ENCODE peak calls at places on chromosomes 11 and 22, in seven cellular contexts. B, Y, O, L, C, U and X are unnamed samples.

GRCh38 chr11:7520981-7521487 is 7.2 kb downstream of the PPFIBP2 start:
- DNase-seq in U (no peak), C (no peak), L (no peak), O (no peak), B (no peak), Y (no peak), X (no peak)

GRCh38 chr11:72141066-72141465 is 5.5 kb downstream of the FOLR3 start:
- DNase-seq in Y (peak), C (no peak), O (no peak), L (peak), U (no peak), B (no peak), X (peak)

GRCh38 chr22:25626146-25626992 is 61.9 kb downstream of the GRK3 start:
- DNase-seq in C (no peak), Y (no peak), O (no peak), B (no peak), U (no peak), L (no peak), X (no peak)

GRCh38 chr11:19553683-19554333 is 158.8 kb upstream of the NAV2 start:
- DNase-seq in U (peak), C (peak), Y (peak), B (peak), O (peak), L (peak), X (peak)

GRCh38 chr22:36486619-36487384 is 5.4 kb upstream of the TXN2 start:
- DNase-seq in L (peak), C (peak), O (no peak), B (no peak), Y (no peak), U (peak), X (peak)

GRCh38 chr11:118910309-118911112 is 15.2 kb downstream of the BCL9L start:
- DNase-seq in B (peak), Y (peak), O (peak), L (peak), C (peak), U (peak), X (peak)

GRCh38 chr22:43491177-43491576 is 79.4 kb downstream of the MPPED1 start:
- DNase-seq in U (no peak), B (no peak), L (no peak), C (no peak), Y (no peak), O (no peak), X (no peak)

GRCh38 chr11:61828629-61829407 is 718 bp downstream of the FADS2 start:
- DNase-seq in L (peak), Y (no peak), U (peak), B (peak), O (no peak), C (peak), X (peak)

GRCh38 chr22:30694171-30694637 is 470 bp upstream of the OSBP2 start:
- DNase-seq in Y (no peak), O (no peak), C (peak), U (peak), L (peak), B (no peak), X (peak)

GRCh38 chr22:37726240-37726887 is 29.5 kb downstream of the TRIOBP start:
- DNase-seq in L (peak), C (no peak), O (no peak), U (no peak), Y (no peak), B (no peak), X (peak)

GRCh38 chr11:118907051-118907748 is 18.5 kb downstream of the BCL9L start:
- DNase-seq in L (peak), C (peak), O (peak), U (peak), B (no peak), Y (no peak), X (peak)

GRCh38 chr11:78698612-78699011 is 123.9 kb upstream of the NARS2 start:
- DNase-seq in O (peak), L (peak), Y (peak), B (peak), C (peak), U (no peak), X (peak)

GRCh38 chr22:49258107-49259010 is 569.3 kb downstream of the BRD1 start:
- DNase-seq in B (no peak), O (no peak), L (no peak), Y (no peak), U (no peak), C (no peak), X (no peak)

GRCh38 chr22:49255154-49255553 is 572.5 kb downstream of the BRD1 start:
- DNase-seq in Y (no peak), C (no peak), O (no peak), B (peak), L (no peak), U (no peak), X (no peak)

GRCh38 chr22:49253656-49254055 is 574.0 kb downstream of the BRD1 start:
- DNase-seq in C (no peak), Y (no peak), B (no peak), O (no peak), L (no peak), U (no peak), X (no peak)

GRCh38 chr22:49257551-49257951 is 570.1 kb downstream of the BRD1 start:
- DNase-seq in U (no peak), B (peak), L (no peak), Y (no peak), C (no peak), O (no peak), X (no peak)

GRCh38 chr22:49255741-49256318 is 571.8 kb downstream of the BRD1 start:
- DNase-seq in Y (no peak), U (no peak), L (no peak), O (no peak), C (no peak), B (peak), X (no peak)
- TF ChIP-seq CTCF in Y (no peak), U (no peak), L (no peak), O (no peak), C (no peak), B (no peak), X (no peak)

GRCh38 chr11:22430286-22430685 is 92.1 kb downstream of the SLC17A6 start:
- DNase-seq in Y (no peak), O (no peak), B (no peak), U (no peak), L (no peak), C (no peak), X (peak)

GRCh38 chr11:22433517-22433916 is 95.3 kb downstream of the SLC17A6 start:
- DNase-seq in U (no peak), B (no peak), Y (no peak), O (no peak), C (no peak), L (no peak), X (no peak)

GRCh38 chr11:22431074-22431473 is 92.9 kb downstream of the SLC17A6 start:
- DNase-seq in L (no peak), C (no peak), Y (no peak), B (no peak), O (no peak), U (no peak), X (no peak)

GRCh38 chr11:22432331-22433065 is 94.3 kb downstream of the SLC17A6 start:
- DNase-seq in C (peak), B (no peak), L (peak), Y (no peak), U (no peak), O (peak), X (peak)

DNA sequence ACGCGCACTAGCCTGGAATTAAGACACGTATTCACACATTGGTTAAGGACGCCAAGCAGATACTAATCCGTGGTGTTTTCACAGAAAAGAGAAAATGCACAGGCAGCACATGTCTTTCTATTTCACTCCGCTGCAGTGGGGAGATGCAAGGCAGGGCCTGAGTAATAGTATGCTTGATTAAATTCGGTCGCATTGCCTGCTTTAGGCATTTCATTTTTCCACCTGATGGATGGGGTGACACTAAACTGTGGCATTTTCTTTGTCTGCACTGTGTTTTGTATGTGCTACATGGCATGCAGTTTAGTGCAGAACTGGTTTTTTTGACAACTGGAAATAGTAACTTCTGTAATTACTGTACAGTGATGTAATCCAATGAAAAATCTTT is 94.9 kb downstream of the SLC17A6 start:
- DNase-seq in O (no peak), L (no peak), U (no peak), C (no peak), B (no peak), Y (no peak), X (peak)
- H3K4me3 ChIP-seq in O (peak), L (no peak), U (no peak), C (no peak), B (peak), Y (no peak), X (peak)

DNA sequence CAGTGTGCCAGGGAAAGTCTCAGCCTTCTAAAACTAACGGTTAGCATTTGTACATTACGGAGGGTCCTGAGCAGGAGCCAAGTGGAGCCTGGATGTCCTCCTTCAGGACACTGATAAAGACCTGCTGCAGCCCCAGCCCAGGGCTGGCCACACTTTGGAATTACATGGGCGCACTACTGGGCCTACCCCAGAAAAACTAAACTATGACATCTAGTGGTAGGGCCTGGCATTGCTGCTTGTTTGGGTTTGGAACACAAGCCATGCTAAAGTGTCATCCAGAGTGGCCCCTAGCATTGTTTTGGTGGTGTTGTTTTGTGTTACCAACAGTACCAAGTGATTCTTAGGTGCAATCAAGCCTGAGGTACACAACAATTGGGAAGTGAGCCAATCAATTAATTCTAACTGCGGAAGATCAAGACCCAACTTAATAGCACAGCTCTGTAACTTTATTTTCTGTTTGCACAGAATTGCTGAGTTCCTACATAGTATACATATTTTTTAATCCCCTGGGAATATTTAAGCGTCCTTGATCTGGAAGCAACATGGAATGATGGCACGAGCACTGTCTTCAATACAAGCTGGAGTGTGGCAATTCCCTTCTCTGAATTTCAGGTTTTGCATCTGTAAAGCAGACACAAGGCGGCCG is 340.7 kb downstream of the LARGE1 start:
- DNase-seq in O (peak), U (peak), C (peak), B (no peak), Y (peak), L (peak), X (peak)
- TF ChIP-seq CTCF in O (peak), U (peak), C (peak), B (peak), Y (peak), L (peak), X (peak)

DNA sequence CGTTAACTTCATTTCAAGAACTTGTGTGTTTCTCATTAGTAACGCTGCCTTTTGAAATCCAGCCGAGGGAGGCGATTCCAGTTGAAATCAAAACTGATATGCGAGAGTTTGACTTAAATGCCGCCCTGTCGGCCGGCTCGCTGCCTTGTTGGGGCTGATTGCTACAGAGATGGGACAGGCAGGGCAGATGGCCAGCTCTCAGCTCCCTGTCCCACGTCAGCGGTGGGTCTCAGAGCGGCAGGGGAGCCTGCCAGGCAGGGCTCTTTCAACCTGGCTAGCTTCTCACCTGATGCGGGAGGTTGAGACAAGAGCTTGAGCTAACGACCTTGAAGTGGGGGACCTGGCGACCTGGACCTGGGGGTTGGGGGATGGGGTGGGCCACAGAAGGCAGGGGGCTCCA is 51.9 kb upstream of the ALX4 start:
- DNase-seq in O (no peak), U (peak), B (no peak), Y (no peak), L (peak), C (no peak), X (peak)
- H3K4me3 ChIP-seq in O (no peak), U (no peak), B (no peak), Y (no peak), L (no peak), C (no peak), X (no peak)

GRCh38 chr11:126862664-126863247 is 137.8 kb downstream of the KIRREL3 start:
- DNase-seq in C (no peak), U (no peak), Y (no peak), O (no peak), L (no peak), B (no peak), X (no peak)
- TF ChIP-seq CTCF in C (no peak), U (no peak), Y (no peak), O (no peak), L (no peak), B (no peak), X (no peak)

DNA sequence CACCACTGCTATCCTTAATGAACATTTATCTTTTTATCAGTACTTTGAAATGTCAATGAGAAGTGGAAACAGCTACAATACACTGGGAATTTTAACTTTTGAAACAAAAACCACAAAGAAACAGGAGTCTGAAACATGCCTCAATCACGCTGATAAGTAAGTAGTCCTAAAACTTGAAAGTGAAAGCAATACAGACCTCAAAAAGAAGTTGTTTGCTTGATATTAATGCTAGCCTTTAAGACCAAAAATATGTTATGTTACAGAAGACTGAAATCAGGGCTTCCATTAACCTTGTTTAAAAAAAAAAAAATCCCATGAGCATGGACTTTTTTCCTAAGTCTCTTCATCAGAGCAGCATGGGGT is 21.3 kb downstream of the PHF21A start:
- DNase-seq in B (no peak), O (no peak), L (peak), C (no peak), U (peak), Y (no peak), X (peak)
- H3K4me3 ChIP-seq in B (peak), O (peak), L (no peak), C (no peak), U (peak), Y (no peak), X (peak)

GRCh38 chr11:35010656-35011055 is 94.2 kb downstream of the PDHX start:
- DNase-seq in Y (no peak), B (no peak), L (no peak), U (no peak), C (no peak), O (no peak), X (no peak)
- TF ChIP-seq CTCF in Y (no peak), B (no peak), L (no peak), U (no peak), C (no peak), O (no peak), X (no peak)

GRCh38 chr22:50248192-50249084 is 2.6 kb downstream of the HDAC10 start:
- DNase-seq in O (no peak), Y (no peak), C (no peak), U (no peak), L (no peak), B (no peak), X (no peak)

GRCh38 chr22:50245214-50246072 is 620 bp upstream of the TUBGCP6 start:
- DNase-seq in O (no peak), Y (no peak), B (no peak), C (no peak), L (no peak), U (no peak), X (no peak)

GRCh38 chr22:50247748-50248147 is 2.9 kb upstream of the TUBGCP6 start:
- DNase-seq in O (no peak), B (no peak), Y (no peak), C (no peak), L (peak), U (peak), X (peak)

GRCh38 chr22:50244420-50245213 is at the start of gene TUBGCP6:
- DNase-seq in U (peak), B (peak), O (peak), C (peak), Y (peak), L (peak), X (peak)

DNA sequence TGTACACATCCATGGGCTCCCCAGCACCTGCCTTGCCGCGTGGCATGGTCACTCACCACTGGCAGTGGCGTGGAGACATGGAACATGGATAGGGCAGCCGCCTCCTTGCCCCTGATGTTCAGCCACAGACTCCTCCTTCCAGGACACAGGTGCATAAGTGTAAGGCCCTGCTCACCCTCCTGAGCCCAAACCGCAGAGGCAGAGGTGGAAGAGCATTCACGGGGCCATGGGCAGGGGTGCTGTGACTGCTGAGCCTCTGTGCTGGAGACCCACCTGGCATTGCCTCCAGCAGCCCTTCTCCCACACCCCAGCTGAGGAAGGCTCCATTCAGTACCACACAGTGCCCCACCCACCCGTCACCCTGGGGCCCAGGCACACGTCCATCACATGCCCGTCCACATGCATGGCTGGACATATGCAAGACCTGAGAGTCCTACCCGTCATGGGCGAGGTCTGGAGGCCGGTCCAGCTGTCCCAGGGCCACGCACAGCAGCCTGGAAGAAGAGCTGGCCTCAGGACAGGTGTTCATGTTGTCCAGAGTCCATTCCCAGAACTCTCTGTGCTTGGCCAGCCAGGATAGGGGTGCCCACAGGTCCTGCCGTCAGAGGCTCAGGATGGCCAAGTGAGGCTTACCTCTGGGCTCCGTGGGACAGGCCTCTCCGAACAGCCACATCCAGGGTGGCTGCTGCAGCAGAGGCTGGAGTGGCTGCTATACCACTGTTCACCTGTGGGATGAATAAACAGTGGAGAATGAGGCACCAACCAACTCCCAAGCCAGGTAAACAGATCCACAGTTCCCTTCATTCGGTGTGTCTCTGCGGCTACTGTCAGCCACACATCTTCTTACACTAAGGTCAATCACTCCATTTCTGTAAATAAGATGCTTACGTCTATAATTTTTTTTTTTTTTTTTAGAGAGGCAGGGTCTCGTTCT is 1.7 kb upstream of the TUBGCP6 start:
- DNase-seq in U (no peak), O (no peak), L (no peak), C (no peak), Y (no peak), B (no peak), X (no peak)
- H3K4me3 ChIP-seq in U (peak), O (no peak), L (no peak), C (no peak), Y (no peak), B (peak), X (peak)